ENCODE peak calls at places on chromosomes 11 and 22, in six cellular contexts. P is K562, W is fibroblast of lung, O is astrocyte, Z is HepG2, X is endothelial cell of umbilical vein. Q is an unnamed sample. For H3K79me2, the result is how much of the 10 kb centered on the place peaks cover.

GRCh38 chr11:122653911-122654310 is 1.6 kb upstream of the UBASH3B start:
- DNase-seq in P (no peak), W (peak), O (no peak), Z (no peak), X (no peak), Q (no peak)

GRCh38 chr11:87908086-87908485 is 267.2 kb downstream of the RAB38 start:
- DNase-seq in P (no peak), W (no peak), O (no peak), Z (no peak), X (no peak), Q (no peak)

GRCh38 chr22:36745301-36745995 is 30.5 kb downstream of the IFT27 start:
- DNase-seq in P (no peak), W (no peak), O (no peak), Z (no peak), X (no peak), Q (no peak)

GRCh38 chr11:47152126-47152952 is 24.3 kb downstream of the ARFGAP2 start:
- DNase-seq in P (no peak), W (no peak), O (no peak), Z (no peak), X (no peak), Q (no peak)

GRCh38 chr11:74453373-74453975 is 13.9 kb downstream of the KCNE3 start:
- DNase-seq in P (peak), W (peak), O (peak), Z (peak), X (peak), Q (peak)

GRCh38 chr11:72136677-72137255 is 1.2 kb downstream of the FOLR3 start:
- DNase-seq in P (no peak), W (no peak), O (no peak), Z (no peak), X (no peak), Q (no peak)

GRCh38 chr11:110759972-110760381 is 47.7 kb upstream of the ARHGAP20 start:
- DNase-seq in P (no peak), W (peak), O (peak), Z (no peak), X (peak), Q (peak)

GRCh38 chr11:92828576-92828975 is 140.9 kb upstream of the MTNR1B start:
- DNase-seq in P (no peak), W (no peak), O (no peak), Z (no peak), X (no peak), Q (no peak)

GRCh38 chr11:60872124-60872951 is 5.0 kb downstream of the ZP1 start:
- DNase-seq in P (no peak), W (peak), O (peak), Z (no peak), X (no peak), Q (peak)

GRCh38 chr11:26028294-26028954 is 303.5 kb upstream of the ANO3 start:
- DNase-seq in P (no peak), W (peak), O (peak), Z (peak), X (no peak), Q (peak)

GRCh38 chr11:32454993-32455392 is 19.7 kb upstream of the WT1 start:
- DNase-seq in P (peak), W (no peak), O (no peak), Z (no peak), X (no peak), Q (no peak)

DNA sequence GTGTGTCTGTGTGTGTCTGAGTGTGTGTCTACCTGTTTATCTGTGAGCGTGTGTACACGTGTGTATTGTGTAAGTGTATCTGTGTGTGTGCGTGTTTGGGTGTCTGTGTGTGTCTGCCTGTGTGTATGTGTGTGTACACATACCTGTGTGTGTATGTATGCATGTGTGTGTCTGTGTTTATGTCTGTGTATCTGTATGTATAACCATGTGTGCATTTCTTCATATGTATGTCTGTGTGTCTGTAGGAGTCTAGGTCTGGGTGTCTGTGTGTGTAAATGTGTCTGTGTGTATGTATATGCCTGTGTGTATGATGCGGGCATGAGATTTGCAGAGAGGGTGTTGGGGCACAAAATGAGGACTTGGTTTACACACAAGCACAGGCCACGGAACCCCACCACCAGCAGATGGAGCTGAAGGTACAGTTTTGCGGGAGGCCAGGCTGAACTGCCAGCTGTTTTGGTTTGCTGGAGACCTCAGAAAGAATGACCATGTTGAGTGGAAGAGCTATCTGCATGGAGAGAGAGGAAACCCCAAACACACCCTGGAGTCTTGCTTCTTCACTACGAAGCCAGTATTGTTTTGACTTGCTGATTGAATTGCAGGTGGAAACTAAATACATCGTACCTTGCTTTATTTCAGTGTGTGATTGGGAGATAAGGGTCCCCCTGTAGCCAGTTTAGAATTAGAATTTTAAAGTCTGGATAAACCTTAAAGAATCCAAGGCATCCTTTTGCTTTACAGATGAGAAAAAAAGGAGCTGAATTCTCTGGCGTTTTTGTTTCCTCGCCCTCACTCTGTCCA is 497.2 kb downstream of the NTM start:
- DNase-seq in P (peak), W (peak), O (peak), Z (peak), X (peak), Q (peak)
- H2AFZ ChIP-seq in P (no peak), W (no peak), O (no peak), Z (no peak), X (no peak), Q (peak)

DNA sequence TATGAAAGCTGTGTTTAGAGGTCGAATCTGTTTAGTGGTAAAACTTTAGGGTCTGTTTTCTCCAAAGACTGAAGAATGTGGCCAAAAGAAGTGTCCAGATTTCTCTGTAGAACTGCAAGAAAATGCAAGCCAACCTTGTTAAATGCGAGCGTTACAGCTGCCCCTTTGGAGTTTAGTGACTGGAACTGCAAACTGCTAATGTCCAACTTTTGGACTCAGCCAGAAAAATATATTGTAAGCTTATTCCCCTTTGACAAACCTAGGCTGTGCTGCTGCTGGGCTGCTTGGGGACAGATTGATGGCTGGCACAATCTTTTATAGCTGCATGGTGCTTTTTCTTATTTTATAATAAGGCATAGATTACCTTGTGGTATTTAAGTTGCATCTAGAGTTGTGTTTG is 3.9 kb downstream of the TEAD1 start:
- DNase-seq in P (no peak), W (no peak), O (no peak), Z (no peak), X (no peak), Q (no peak)
- H3K79me2 ChIP-seq in P (under half), W (half or more), O (half or more), Z (half or more), X (half or more), Q (half or more)

GRCh38 chr11:130442728-130443127 is 5.7 kb upstream of the ADAMTS15 start:
- DNase-seq in P (no peak), W (peak), O (peak), Z (no peak), X (no peak), Q (peak)
- H2AFZ ChIP-seq in P (no peak), W (no peak), O (no peak), Z (no peak), X (no peak), Q (no peak)

GRCh38 chr11:12389676-12390075 is 12.3 kb downstream of the PARVA start:
- DNase-seq in P (no peak), W (no peak), O (no peak), Z (no peak), X (no peak), Q (peak)
- H3K79me2 ChIP-seq in P (under half), W (half or more), O (half or more), Z (under half), X (half or more), Q (half or more)

GRCh38 chr11:96242971-96243647 is 99.9 kb downstream of the MAML2 start:
- DNase-seq in P (peak), W (peak), O (peak), Z (peak), X (peak), Q (peak)

GRCh38 chr11:96241351-96241841 is 101.6 kb downstream of the MAML2 start:
- DNase-seq in P (no peak), W (no peak), O (no peak), Z (peak), X (no peak), Q (no peak)

GRCh38 chr11:96242191-96242845 is 100.7 kb downstream of the MAML2 start:
- DNase-seq in P (no peak), W (peak), O (no peak), Z (no peak), X (no peak), Q (peak)

GRCh38 chr11:96246718-96247540 is 96.1 kb downstream of the MAML2 start:
- DNase-seq in P (no peak), W (peak), O (peak), Z (peak), X (peak), Q (peak)
- H2AFZ ChIP-seq in P (peak), W (no peak), O (no peak), Z (no peak), X (peak), Q (no peak)

GRCh38 chr11:12677131-12677530 is 2.9 kb downstream of the TEAD1 start:
- DNase-seq in P (no peak), W (peak), O (no peak), Z (no peak), X (peak), Q (peak)
- H3K79me2 ChIP-seq in P (under half), W (half or more), O (half or more), Z (half or more), X (half or more), Q (half or more)

DNA sequence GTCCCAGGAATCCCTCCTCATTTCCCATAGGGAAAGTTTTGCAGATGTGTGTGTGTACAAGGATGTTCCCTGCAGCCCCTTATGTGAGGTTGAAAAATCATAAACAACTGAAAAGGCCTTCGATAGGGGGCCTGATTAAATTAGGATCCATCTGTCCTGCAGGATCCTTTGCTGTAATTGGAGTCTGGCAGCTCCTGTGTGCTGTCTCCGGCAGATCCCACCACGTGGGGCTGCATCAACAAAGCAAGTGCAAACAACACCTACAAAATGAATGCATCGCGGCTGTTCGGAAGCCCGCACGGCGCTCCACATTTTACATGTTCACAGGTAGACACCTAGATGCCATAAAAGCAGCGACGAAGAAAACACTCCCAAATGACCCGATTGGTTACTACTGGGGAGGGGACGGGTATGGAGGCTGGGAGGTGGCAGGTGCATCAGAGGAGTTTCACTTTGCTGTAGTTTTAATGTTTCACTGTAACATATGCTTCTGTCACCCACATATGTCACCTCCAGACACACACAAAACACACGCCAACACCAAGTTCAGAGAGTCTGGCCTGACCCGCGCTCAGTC is 52.2 kb downstream of the NFAM1 start:
- DNase-seq in P (no peak), W (no peak), O (no peak), Z (no peak), X (no peak), Q (no peak)
- H2AFZ ChIP-seq in P (no peak), W (no peak), O (no peak), Z (no peak), X (no peak), Q (no peak)

GRCh38 chr11:64249563-64250405 is 1.5 kb upstream of the PLCB3 start:
- DNase-seq in P (peak), W (no peak), O (no peak), Z (no peak), X (no peak), Q (no peak)
- H3K79me2 ChIP-seq in P (under half), W (under half), O (under half), Z (under half), X (under half), Q (under half)

GRCh38 chr22:42440728-42441127 is 8.5 kb upstream of the NFAM1 start:
- DNase-seq in P (no peak), W (no peak), O (no peak), Z (no peak), X (no peak), Q (no peak)

GRCh38 chr22:42438293-42438650 is 6.1 kb upstream of the NFAM1 start:
- DNase-seq in P (no peak), W (no peak), O (no peak), Z (no peak), X (no peak), Q (no peak)

GRCh38 chr22:42439021-42439420 is 6.8 kb upstream of the NFAM1 start:
- DNase-seq in P (no peak), W (no peak), O (no peak), Z (no peak), X (no peak), Q (no peak)

GRCh38 chr22:42437488-42438292 is 5.5 kb upstream of the NFAM1 start:
- DNase-seq in P (peak), W (peak), O (no peak), Z (peak), X (peak), Q (peak)

GRCh38 chr22:42439821-42440674 is 7.8 kb upstream of the NFAM1 start:
- DNase-seq in P (no peak), W (peak), O (peak), Z (no peak), X (peak), Q (peak)
- H2AFZ ChIP-seq in P (peak), W (no peak), O (peak), Z (no peak), X (no peak), Q (no peak)